ENCODE peak calls at places on chromosomes 2 and 18, in six cellular contexts. U, Q, O, X, L and I are unnamed samples. For H3K4me1, the result is how much of the 10 kb centered on the place peaks cover.

GRCh38 chr2:30454571-30454970 is 7.5 kb downstream of the LCLAT1 start:
- DNase-seq in U (peak), Q (no peak), O (no peak), X (no peak), L (no peak), I (no peak)

GRCh38 chr2:58428553-58429284 is 187.6 kb upstream of the FANCL start:
- DNase-seq in U (peak), Q (peak), O (no peak), X (peak), L (no peak), I (no peak)

GRCh38 chr2:196586511-196586991 is 53.0 kb upstream of the CCDC150 start:
- DNase-seq in U (peak), Q (peak), O (no peak), X (no peak), L (peak), I (peak)

GRCh38 chr2:218345491-218346176 is 11.0 kb upstream of the CATIP start:
- DNase-seq in U (peak), Q (no peak), O (no peak), X (no peak), L (no peak), I (no peak)

GRCh38 chr18:46220116-46220515 is 115.9 kb downstream of the HAUS1 start:
- DNase-seq in U (peak), Q (peak), O (no peak), X (no peak), L (peak), I (peak)

GRCh38 chr2:155675920-155676319 is 656.6 kb downstream of the NR4A2 start:
- DNase-seq in U (no peak), Q (no peak), O (no peak), X (no peak), L (no peak), I (no peak)

GRCh38 chr2:176466918-176467452 is 197.7 kb downstream of the MTX2 start:
- DNase-seq in U (no peak), Q (no peak), O (no peak), X (no peak), L (no peak), I (no peak)

GRCh38 chr2:136225950-136226835 is 108.2 kb upstream of the CXCR4 start:
- DNase-seq in U (no peak), Q (no peak), O (no peak), X (no peak), L (no peak), I (no peak)

GRCh38 chr2:194103941-194104655 is 1552.9 kb upstream of the SLC39A10 start:
- DNase-seq in U (peak), Q (no peak), O (no peak), X (no peak), L (no peak), I (no peak)

GRCh38 chr2:26630669-26631360 is 10.4 kb downstream of the CIB4 start:
- DNase-seq in U (no peak), Q (peak), O (peak), X (no peak), L (peak), I (peak)

GRCh38 chr18:60372598-60372997 is at the start of gene MC4R:
- DNase-seq in U (peak), Q (peak), O (peak), X (peak), L (peak), I (peak)

GRCh38 chr2:157336137-157336721 is 10.6 kb upstream of the ERMN start:
- DNase-seq in U (peak), Q (peak), O (peak), X (peak), L (no peak), I (peak)

GRCh38 chr2:71277536-71278103 is 50.7 kb upstream of the PAIP2B start:
- DNase-seq in U (no peak), Q (peak), O (peak), X (peak), L (peak), I (peak)

GRCh38 chr2:30656079-30656478 is 151.2 kb downstream of the CAPN13 start:
- DNase-seq in U (peak), Q (peak), O (no peak), X (no peak), L (peak), I (no peak)

GRCh38 chr2:84033347-84033974 is 425.6 kb downstream of the SUCLG1 start:
- DNase-seq in U (no peak), Q (no peak), O (no peak), X (no peak), L (no peak), I (no peak)

GRCh38 chr2:216090369-216090786 is 8.7 kb downstream of the TMEM169 start:
- DNase-seq in U (no peak), Q (peak), O (no peak), X (no peak), L (peak), I (no peak)

GRCh38 chr2:239041062-239041461 is 193.2 kb downstream of the TWIST2 start:
- DNase-seq in U (no peak), Q (no peak), O (no peak), X (no peak), L (no peak), I (no peak)

GRCh38 chr2:24409700-24410556 is 49.6 kb upstream of the ITSN2 start:
- DNase-seq in U (peak), Q (peak), O (peak), X (peak), L (peak), I (peak)

GRCh38 chr2:169131587-169132512 is 62.5 kb downstream of the DHRS9 start:
- DNase-seq in U (peak), Q (peak), O (peak), X (peak), L (peak), I (peak)

GRCh38 chr2:210519594-210519993 is 36.8 kb upstream of the CPS1 start:
- DNase-seq in U (no peak), Q (peak), O (no peak), X (no peak), L (no peak), I (no peak)

GRCh38 chr18:79616651-79617518 is 62.7 kb upstream of the CTDP1 start:
- DNase-seq in U (no peak), Q (peak), O (no peak), X (peak), L (peak), I (no peak)

GRCh38 chr18:59837586-59837985 is 62.2 kb upstream of the PMAIP1 start:
- DNase-seq in U (peak), Q (peak), O (peak), X (peak), L (peak), I (peak)

GRCh38 chr2:145431181-145431951 is 911.4 kb upstream of the ZEB2 start:
- DNase-seq in U (no peak), Q (no peak), O (no peak), X (peak), L (no peak), I (peak)

GRCh38 chr2:207474871-207475485 is 54.8 kb upstream of the CREB1 start:
- DNase-seq in U (peak), Q (peak), O (peak), X (peak), L (peak), I (peak)

GRCh38 chr2:17845806-17846205 is 29.5 kb downstream of the MSGN1 start:
- DNase-seq in U (no peak), Q (no peak), O (no peak), X (no peak), L (no peak), I (no peak)

GRCh38 chr18:54736981-54737380 is 91.3 kb upstream of the RAB27B start:
- DNase-seq in U (no peak), Q (no peak), O (no peak), X (no peak), L (no peak), I (peak)

GRCh38 chr18:78487649-78488048 is 492.0 kb upstream of the SALL3 start:
- DNase-seq in U (no peak), Q (no peak), O (no peak), X (no peak), L (no peak), I (no peak)

GRCh38 chr2:100065029-100065428 is 77.4 kb downstream of the AFF3 start:
- DNase-seq in U (no peak), Q (no peak), O (no peak), X (no peak), L (no peak), I (no peak)

GRCh38 chr2:84957771-84958134 is 13.2 kb upstream of the KCMF1 start:
- DNase-seq in U (no peak), Q (no peak), O (no peak), X (no peak), L (no peak), I (no peak)

GRCh38 chr2:33859791-33860461 is 260.8 kb upstream of the FAM98A start:
- DNase-seq in U (no peak), Q (no peak), O (no peak), X (no peak), L (peak), I (no peak)

DNA sequence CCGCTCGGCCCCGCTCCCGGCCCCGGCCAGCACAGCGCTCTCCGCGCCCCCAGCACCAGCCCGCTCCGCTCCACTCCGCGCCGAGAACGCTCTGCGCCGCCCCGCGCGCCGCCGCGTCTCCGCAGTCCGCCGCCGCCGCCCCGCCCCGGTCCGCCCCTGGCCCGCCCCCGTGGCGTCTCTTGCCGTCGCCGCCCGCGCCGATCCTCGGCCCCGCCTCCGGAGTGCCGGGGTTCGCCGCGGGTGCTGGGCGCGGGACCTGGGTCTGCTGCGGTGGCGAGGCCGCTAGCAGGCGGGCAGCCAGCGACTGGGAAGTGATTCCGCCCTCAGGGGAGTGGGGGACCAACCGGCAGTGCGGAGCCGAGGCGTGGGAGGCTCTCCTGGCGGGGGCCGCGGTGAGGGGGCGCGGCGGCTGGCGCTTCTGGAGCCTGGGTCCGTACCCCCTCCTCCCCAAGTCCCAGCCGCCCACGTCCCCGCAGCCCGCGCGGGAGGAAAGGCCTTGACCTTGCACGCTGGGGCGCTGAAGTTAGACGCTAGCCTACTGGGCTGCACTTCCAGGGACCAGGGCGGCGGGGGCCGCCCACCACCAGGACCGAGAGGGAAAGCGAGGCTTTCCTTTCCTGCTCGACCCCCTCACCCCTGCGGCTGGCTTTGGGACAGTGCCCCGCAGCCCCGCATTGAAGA is at the start of gene HS6ST1:
- DNase-seq in U (peak), Q (peak), O (peak), X (peak), L (peak), I (peak)
- H3K4me1 ChIP-seq in U (under half), Q (under half), O (under half), X (under half), L (under half), I (under half)

GRCh38 chr18:31684279-31685096 is at the start of gene B4GALT6:
- DNase-seq in U (peak), Q (peak), O (no peak), X (peak), L (peak), I (peak)
- TF ChIP-seq EZH2 in U (no peak), Q (no peak), O (no peak), X (peak), L (no peak), I (no peak)

GRCh38 chr2:223042284-223042683 is 9.7 kb upstream of the KCNE4 start:
- DNase-seq in U (no peak), Q (no peak), O (no peak), X (no peak), L (no peak), I (no peak)

GRCh38 chr2:223044092-223044836 is 7.7 kb upstream of the KCNE4 start:
- DNase-seq in U (no peak), Q (no peak), O (no peak), X (no peak), L (no peak), I (no peak)

GRCh38 chr2:223041527-223042109 is 10.4 kb upstream of the KCNE4 start:
- DNase-seq in U (peak), Q (peak), O (peak), X (no peak), L (peak), I (peak)

GRCh38 chr2:223042704-223043118 is 9.3 kb upstream of the KCNE4 start:
- DNase-seq in U (peak), Q (peak), O (no peak), X (no peak), L (peak), I (peak)

GRCh38 chr2:223043164-223043941 is 8.6 kb upstream of the KCNE4 start:
- DNase-seq in U (no peak), Q (no peak), O (no peak), X (no peak), L (no peak), I (no peak)
- H3K9ac ChIP-seq in U (no peak), Q (peak), O (no peak), X (no peak), L (peak), I (peak)

GRCh38 chr2:105788670-105789290 is 44.1 kb downstream of the NCK2 start:
- DNase-seq in U (peak), Q (no peak), O (no peak), X (no peak), L (peak), I (no peak)
- H3K4me1 ChIP-seq in U (under half), Q (under half), O (under half), X (under half), L (under half), I (under half)

GRCh38 chr2:12717191-12717987 is 653 bp downstream of the TRIB2 start:
- DNase-seq in U (peak), Q (peak), O (no peak), X (peak), L (peak), I (peak)

GRCh38 chr2:12716250-12717190 is at the start of gene TRIB2:
- DNase-seq in U (peak), Q (peak), O (peak), X (peak), L (peak), I (peak)

GRCh38 chr2:12719400-12720104 is 2.8 kb downstream of the TRIB2 start:
- DNase-seq in U (peak), Q (peak), O (no peak), X (peak), L (peak), I (peak)

GRCh38 chr2:12718662-12719399 is 2.1 kb downstream of the TRIB2 start:
- DNase-seq in U (peak), Q (peak), O (no peak), X (peak), L (no peak), I (peak)

GRCh38 chr2:12717988-12718661 is 1.4 kb downstream of the TRIB2 start:
- DNase-seq in U (peak), Q (peak), O (no peak), X (peak), L (no peak), I (peak)
- TF ChIP-seq EZH2 in U (no peak), Q (no peak), O (no peak), X (no peak), L (no peak), I (no peak)

GRCh38 chr2:20509766-20510490 is 63.1 kb downstream of the RHOB start:
- DNase-seq in U (no peak), Q (peak), O (peak), X (peak), L (peak), I (no peak)

GRCh38 chr2:20509301-20509765 is 62.5 kb downstream of the RHOB start:
- DNase-seq in U (no peak), Q (no peak), O (no peak), X (peak), L (no peak), I (no peak)

GRCh38 chr2:20507711-20508110 is 60.8 kb downstream of the RHOB start:
- DNase-seq in U (no peak), Q (no peak), O (no peak), X (no peak), L (no peak), I (no peak)

GRCh38 chr2:20506281-20506685 is 59.4 kb downstream of the RHOB start:
- DNase-seq in U (peak), Q (peak), O (no peak), X (no peak), L (peak), I (peak)

DNA sequence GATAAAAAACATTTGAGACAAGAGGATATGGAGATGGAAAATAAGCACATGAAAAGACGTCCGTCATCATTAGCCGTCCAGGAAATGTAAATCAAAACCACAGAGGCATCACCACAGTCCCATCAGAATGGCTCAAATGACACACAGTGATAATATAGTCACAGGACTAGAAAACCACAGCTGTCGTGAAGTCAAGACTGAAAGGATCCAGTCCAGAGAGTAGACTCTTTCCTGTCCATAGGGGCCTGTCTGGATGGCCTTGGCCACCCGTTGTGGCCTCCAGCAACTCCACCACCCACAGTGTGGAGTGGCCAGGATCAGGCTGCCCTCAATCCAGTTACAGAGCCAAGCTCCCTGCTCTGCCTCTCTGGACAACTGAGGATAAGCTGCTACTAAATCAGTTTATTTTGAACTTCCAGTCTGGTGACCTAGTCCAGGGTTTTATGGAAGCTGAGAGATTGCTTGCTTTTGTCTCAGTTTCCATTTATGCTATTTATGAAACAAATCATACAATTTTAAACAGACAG is 60.4 kb downstream of the RHOB start:
- DNase-seq in U (peak), Q (peak), O (no peak), X (no peak), L (peak), I (peak)
- H3K9ac ChIP-seq in U (no peak), Q (no peak), O (no peak), X (no peak), L (no peak), I (no peak)